ENCODE peak calls at places on chromosomes 5 and 9, in six cellular contexts. Z is psoas muscle, F is HFF-Myc, D is fibroblast of lung, O is tibial artery, A is BJ. U is an unnamed sample.

GRCh38 chr9:13443380-13444271 is 164.1 kb upstream of the MPDZ start:
- DNase-seq in F (no peak), Z (no peak), O (no peak), D (peak), A (no peak), U (no peak)

GRCh38 chr9:93900971-93901861 is 53.9 kb downstream of the BARX1 start:
- DNase-seq in F (no peak), A (no peak), Z (no peak), O (no peak), D (no peak), U (no peak)

GRCh38 chr5:140857987-140858240 is 2.2 kb downstream of the PCDHA10 start:
- DNase-seq in A (no peak), Z (peak), O (no peak), F (no peak), D (no peak), U (no peak)

GRCh38 chr5:54561646-54562045 is 44.1 kb downstream of the SNX18 start:
- DNase-seq in O (no peak), A (no peak), F (no peak), D (no peak), Z (no peak), U (no peak)

GRCh38 chr5:91849069-91849468 is 466.0 kb upstream of the ARRDC3 start:
- DNase-seq in O (no peak), F (no peak), A (no peak), Z (no peak), D (no peak), U (no peak)

GRCh38 chr9:2291980-2292704 is 277.0 kb downstream of the SMARCA2 start:
- DNase-seq in D (peak), Z (peak), A (no peak), F (peak), O (no peak), U (no peak)

GRCh38 chr9:137406876-137407589 is 15.9 kb downstream of the EXD3 start:
- DNase-seq in A (no peak), Z (peak), O (no peak), F (no peak), D (peak), U (no peak)

GRCh38 chr9:21018177-21018576 is 13.3 kb downstream of the HACD4 start:
- DNase-seq in D (no peak), F (no peak), O (no peak), Z (no peak), A (no peak), U (no peak)

GRCh38 chr5:62771331-62771730 is 192.7 kb downstream of the LRRC70 start:
- DNase-seq in A (no peak), D (no peak), Z (no peak), O (no peak), F (no peak), U (no peak)

GRCh38 chr5:153565822-153566221 is 75.4 kb downstream of the GRIA1 start:
- DNase-seq in D (peak), O (no peak), F (peak), Z (no peak), A (peak), U (peak)

GRCh38 chr9:134680393-134681060 is 38.9 kb downstream of the COL5A1 start:
- DNase-seq in D (no peak), A (no peak), F (no peak), O (no peak), Z (peak), U (no peak)

GRCh38 chr5:140037012-140037411 is 6.1 kb downstream of the NRG2 start:
- DNase-seq in O (no peak), F (no peak), D (no peak), Z (no peak), A (no peak), U (no peak)

GRCh38 chr9:120267929-120268328 is 312.0 kb downstream of the CDK5RAP2 start:
- DNase-seq in F (no peak), A (no peak), Z (no peak), D (no peak), O (no peak), U (no peak)

GRCh38 chr5:32475338-32476097 is 31.0 kb upstream of the ZFR start:
- DNase-seq in A (no peak), Z (no peak), D (no peak), F (no peak), O (no peak), U (no peak)

GRCh38 chr5:153551537-153552079 is 61.1 kb downstream of the GRIA1 start:
- DNase-seq in O (no peak), Z (no peak), A (peak), F (peak), D (peak), U (peak)

GRCh38 chr5:57476743-57477142 is 5.9 kb downstream of the ACTBL2 start:
- DNase-seq in F (no peak), A (no peak), Z (no peak), D (no peak), O (no peak), U (no peak)

GRCh38 chr5:57482671-57483106 is at the start of gene ACTBL2:
- DNase-seq in Z (no peak), F (no peak), A (peak), D (peak), O (no peak), U (no peak)

GRCh38 chr5:57478826-57479225 is 3.8 kb downstream of the ACTBL2 start:
- DNase-seq in A (no peak), Z (no peak), F (no peak), O (no peak), D (no peak), U (no peak)
- H3K4me3 ChIP-seq in A (no peak), Z (no peak), F (no peak), O (no peak), D (no peak), U (no peak)

GRCh38 chr5:94850960-94851359 is 232.5 kb downstream of the SLF1 start:
- DNase-seq in Z (no peak), F (no peak), O (no peak), D (no peak), A (no peak), U (no peak)

GRCh38 chr5:94849324-94849723 is 230.9 kb downstream of the SLF1 start:
- DNase-seq in Z (no peak), O (no peak), A (no peak), D (no peak), F (no peak), U (no peak)

GRCh38 chr5:94853122-94853521 is 234.7 kb downstream of the SLF1 start:
- DNase-seq in O (no peak), D (no peak), Z (no peak), A (no peak), F (no peak), U (no peak)

GRCh38 chr5:94847726-94848125 is 229.3 kb downstream of the SLF1 start:
- DNase-seq in O (no peak), A (no peak), D (no peak), F (no peak), Z (no peak), U (no peak)

GRCh38 chr5:94849821-94850736 is 231.6 kb downstream of the SLF1 start:
- DNase-seq in A (peak), O (no peak), F (peak), D (peak), Z (no peak), U (peak)
- TF ChIP-seq CTCF in A (peak), O (no peak), F (peak), D (peak), Z (peak), U (peak)

DNA sequence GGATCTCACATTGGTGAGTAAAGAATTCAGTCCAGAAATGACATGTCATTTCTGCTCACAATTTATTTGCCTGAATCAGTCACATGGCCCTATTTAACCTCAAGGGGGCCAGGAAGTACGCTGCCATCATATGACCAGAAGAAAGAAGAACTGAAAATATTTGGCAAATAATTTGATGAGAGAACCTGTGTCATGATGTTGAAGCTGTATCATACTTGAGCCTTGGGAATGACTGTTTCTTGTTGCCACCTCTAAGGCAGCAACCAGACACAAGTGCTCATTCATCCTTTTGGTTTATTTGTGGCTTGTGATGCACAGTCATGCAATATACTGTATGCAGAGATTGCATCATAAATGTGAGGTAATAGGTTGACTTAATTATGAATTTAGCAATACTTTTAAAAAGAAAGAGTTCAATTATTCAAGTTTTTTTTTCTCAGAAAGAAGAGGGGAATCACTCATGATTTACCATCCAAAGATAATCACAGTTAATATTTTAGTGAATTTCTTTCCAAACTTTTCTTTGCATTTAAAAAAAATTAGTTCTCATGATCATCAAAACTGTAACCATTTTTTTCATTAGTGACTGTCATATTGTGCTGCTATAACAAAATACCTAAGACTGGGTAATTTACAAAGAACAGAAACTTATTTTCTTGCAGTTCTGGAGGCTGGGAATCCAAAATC is 8.2 kb upstream of the ZFYVE16 start:
- DNase-seq in O (no peak), F (no peak), A (no peak), D (peak), Z (no peak), U (peak)
- H3K4me3 ChIP-seq in O (no peak), F (no peak), A (no peak), D (no peak), Z (no peak), U (no peak)

DNA sequence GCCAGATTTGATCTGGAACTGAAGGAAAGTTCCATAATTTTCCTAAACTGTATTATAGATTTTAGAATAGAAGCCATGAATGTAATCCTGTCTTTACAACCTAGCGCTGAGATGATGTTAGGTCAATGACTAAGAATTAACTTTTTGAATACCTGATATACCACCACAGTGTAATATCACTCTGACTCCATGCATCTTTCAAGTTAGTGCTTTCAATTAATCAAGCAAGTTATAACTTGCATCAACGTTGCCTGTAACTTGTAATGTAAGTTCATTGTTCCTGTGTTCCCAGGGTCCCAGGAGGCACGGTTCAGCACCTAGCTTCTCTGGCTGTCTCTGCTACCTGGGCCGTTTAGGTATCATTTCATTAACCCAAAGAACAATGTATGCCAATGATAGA is 139.3 kb downstream of the CSNK1G3 start:
- DNase-seq in O (no peak), A (no peak), D (no peak), Z (no peak), F (no peak), U (no peak)
- TF ChIP-seq CTCF in O (no peak), A (no peak), D (no peak), Z (no peak), F (no peak), U (no peak)

GRCh38 chr5:148829248-148829594 is 2.8 kb downstream of the ADRB2 start:
- DNase-seq in A (no peak), F (no peak), Z (no peak), D (no peak), O (no peak), U (no peak)

GRCh38 chr5:148830220-148830619 is 3.8 kb downstream of the ADRB2 start:
- DNase-seq in Z (no peak), F (no peak), A (no peak), O (no peak), D (no peak), U (no peak)

GRCh38 chr5:148828461-148829247 is 2.2 kb downstream of the ADRB2 start:
- DNase-seq in F (no peak), A (no peak), O (no peak), Z (no peak), D (no peak), U (no peak)

GRCh38 chr5:148827723-148828122 is 1.3 kb downstream of the ADRB2 start:
- DNase-seq in Z (no peak), F (no peak), O (no peak), D (no peak), A (no peak), U (no peak)

DNA sequence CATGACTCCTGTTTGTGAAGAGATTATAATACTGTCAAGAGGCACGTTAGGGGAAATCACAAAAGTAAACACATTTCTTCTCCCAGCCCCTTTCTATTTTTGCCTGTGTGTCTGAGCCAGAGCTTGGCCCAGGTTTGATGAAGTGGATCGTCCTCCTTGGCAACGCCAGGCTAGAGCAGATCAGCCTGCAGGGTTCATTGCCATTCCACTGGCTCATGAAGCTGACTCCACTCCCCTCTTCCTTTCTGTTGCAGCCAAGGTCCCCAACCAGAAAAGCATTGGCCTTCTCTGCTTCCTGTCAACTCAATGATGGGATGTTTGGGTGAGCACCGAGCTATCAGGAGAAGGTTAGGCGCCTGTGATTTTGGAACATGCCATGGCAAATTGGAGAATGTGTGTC is 3.3 kb downstream of the ADRB2 start:
- DNase-seq in D (no peak), O (no peak), Z (no peak), A (no peak), F (no peak), U (no peak)
- H3K4me3 ChIP-seq in D (peak), O (peak), Z (peak), A (no peak), F (no peak), U (no peak)

DNA sequence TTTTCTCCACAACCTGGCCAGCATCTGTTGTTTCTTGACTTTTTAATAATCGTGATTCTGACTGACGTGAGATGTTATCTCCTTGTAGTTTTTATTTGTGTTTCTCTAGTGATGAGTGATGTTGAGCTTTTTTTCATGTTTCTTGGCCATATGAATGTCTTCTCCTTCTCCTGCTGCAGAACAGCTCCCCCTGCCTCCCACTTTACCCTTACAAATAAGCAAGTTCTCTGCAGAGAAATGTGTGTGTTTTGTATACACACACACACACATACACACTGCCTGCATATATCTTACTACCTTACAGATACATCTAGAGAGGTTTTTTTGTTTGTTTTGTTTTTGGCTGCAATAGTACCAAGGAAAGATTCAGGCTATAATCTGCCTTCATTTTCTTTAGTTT is 88.7 kb upstream of the PHF24 start:
- DNase-seq in A (no peak), D (peak), F (no peak), Z (no peak), O (no peak), U (no peak)
- TF ChIP-seq CTCF in A (peak), D (no peak), F (peak), Z (no peak), O (no peak), U (peak)

DNA sequence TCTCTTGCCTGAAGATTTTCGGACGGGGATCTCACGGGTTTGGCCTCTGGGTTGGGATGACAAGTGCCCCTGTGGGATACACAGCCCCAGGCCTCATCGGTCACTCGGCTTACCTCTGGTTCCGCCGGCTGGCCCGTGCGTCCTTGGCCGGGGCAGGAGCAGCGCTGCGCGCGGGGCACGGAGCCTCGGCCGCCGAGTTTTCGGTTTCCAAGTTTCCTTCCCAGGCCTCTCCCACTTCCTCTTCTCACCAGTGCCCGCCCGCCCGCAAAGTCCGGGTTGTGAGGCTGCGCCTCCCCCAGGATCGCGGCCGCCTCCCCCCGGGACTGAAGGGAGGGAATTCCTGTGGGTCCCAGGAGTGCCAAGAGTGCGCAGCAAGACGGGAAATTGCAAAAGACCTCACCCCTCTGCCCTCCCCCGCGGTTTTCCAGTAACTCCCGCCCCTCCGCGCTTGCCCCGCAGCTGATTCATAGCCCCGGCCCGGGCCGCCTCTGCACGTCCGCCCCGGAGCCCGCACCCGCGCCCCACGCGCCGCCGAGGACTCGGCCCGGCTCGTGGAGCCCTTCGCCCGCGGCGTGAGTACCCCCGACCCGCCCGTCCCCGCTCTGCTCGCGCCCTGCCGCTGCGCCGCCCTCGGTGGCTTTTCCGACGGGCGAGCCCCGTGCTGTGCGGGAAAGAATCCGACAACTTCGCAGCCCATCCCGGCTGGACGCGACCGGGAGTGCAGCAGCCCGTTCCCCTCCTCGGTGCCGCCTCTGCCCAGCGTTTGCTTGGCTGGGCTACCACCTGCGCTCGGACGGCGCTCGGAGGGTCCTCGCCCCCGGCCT is at the start of gene OSMR:
- DNase-seq in A (peak), F (peak), O (peak), D (peak), Z (peak), U (peak)
- H3K4me3 ChIP-seq in A (peak), F (peak), O (peak), D (peak), Z (peak), U (peak)

GRCh38 chr9:90296539-90296938 is 346.1 kb downstream of the DIRAS2 start:
- DNase-seq in A (no peak), Z (no peak), O (no peak), D (no peak), F (no peak), U (no peak)

GRCh38 chr9:90287567-90288274 is 354.9 kb downstream of the DIRAS2 start:
- DNase-seq in D (no peak), F (no peak), O (no peak), A (no peak), Z (no peak), U (no peak)

GRCh38 chr9:90288275-90288639 is 354.4 kb downstream of the DIRAS2 start:
- DNase-seq in Z (no peak), F (no peak), O (no peak), A (no peak), D (no peak), U (no peak)

GRCh38 chr9:90285946-90286345 is 356.7 kb downstream of the DIRAS2 start:
- DNase-seq in O (no peak), F (no peak), D (no peak), Z (no peak), A (no peak), U (no peak)

DNA sequence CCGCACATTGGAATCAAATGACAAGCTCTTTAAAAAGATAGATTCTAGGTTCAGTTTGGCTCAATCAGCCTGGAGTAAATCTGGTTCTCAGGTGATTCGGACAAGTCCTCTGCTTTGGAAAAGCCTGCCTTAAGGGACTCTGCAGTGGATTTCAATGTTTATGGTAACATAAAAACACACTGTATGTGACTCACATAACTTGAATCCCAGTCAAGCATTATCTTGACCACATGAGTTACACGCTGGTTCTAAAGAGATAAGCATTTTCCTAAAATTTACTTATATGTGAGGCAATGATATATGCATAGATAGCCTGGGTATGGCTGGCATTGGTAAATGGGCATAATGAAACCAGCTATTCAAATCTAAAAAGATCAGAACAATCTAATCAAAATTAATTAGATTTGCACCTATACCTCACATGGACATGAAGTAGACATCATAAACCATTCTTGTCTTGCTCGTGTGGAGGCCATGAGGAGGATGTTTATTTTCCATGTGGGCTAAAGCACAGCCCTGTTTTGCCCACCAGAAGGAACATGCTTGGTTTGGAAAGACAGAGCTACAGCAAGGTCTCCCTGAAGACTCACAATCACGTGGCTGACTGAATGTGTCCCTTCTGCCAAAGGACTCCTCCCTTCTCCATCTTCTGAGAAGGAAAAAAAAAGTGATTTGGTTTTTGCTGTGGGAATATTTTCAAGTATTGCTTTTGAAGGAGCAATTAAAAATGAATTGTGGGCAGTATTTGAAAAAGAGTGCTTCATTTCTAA is 351.7 kb downstream of the DIRAS2 start:
- DNase-seq in Z (no peak), O (no peak), A (no peak), F (no peak), D (peak), U (no peak)
- TF ChIP-seq CTCF in Z (no peak), O (no peak), A (no peak), F (no peak), D (no peak), U (no peak)

U was measured in AG09309.